ENCODE peak calls at places on chromosomes 3 and 15, in nine cellular contexts. Y is stimulated activated CD4-positive, alpha-beta T cell treated with anti-CD3 and anti-CD28 coated beads, TNF-alpha, amount 100 ng/mL, for 24 hours; S is activated CD4-positive, alpha-beta T cell treated with anti-CD3 and anti-CD28 coated beads, Interleukin-2, amount 50 U/mL, for 24 hours; A is pancreas; R is cardiac fibroblast; U is HEK293T; I is HS-27A; J is GM12864; W is T-helper 1 cell. V is an unnamed sample.

GRCh38 chr3:181709537-181710279 is 2.0 kb upstream of the SOX2 start:
- DNase-seq in J (peak), R (peak), W (peak), A (peak), I (no peak), U (no peak), S (peak), Y (peak), V (no peak)

GRCh38 chr3:180680097-180680430 is 775 bp upstream of the CCDC39 start:
- DNase-seq in U (no peak), Y (no peak), J (no peak), W (peak), I (no peak), S (no peak), A (peak), R (peak), V (no peak)

GRCh38 chr3:98172621-98173020 is 6.1 kb downstream of the OR5H15 start:
- DNase-seq in Y (no peak), S (no peak), J (no peak), R (no peak), A (no peak), U (no peak), I (no peak), W (no peak), V (no peak)

GRCh38 chr15:79644091-79644490 is 212.0 kb downstream of the MINAR1 start:
- DNase-seq in W (peak), I (peak), J (no peak), A (no peak), R (peak), S (no peak), U (no peak), Y (no peak), V (no peak)

GRCh38 chr3:4719011-4719649 is 226.0 kb downstream of the ITPR1 start:
- DNase-seq in U (no peak), I (no peak), J (no peak), S (no peak), W (no peak), R (no peak), A (no peak), Y (no peak), V (no peak)

GRCh38 chr15:62932436-62932835 is 110.1 kb upstream of the TPM1 start:
- DNase-seq in I (no peak), R (peak), W (no peak), Y (no peak), S (no peak), J (no peak), U (no peak), A (no peak), V (no peak)

GRCh38 chr3:133753779-133754164 is 7.6 kb downstream of the TF start:
- DNase-seq in R (no peak), S (no peak), Y (no peak), A (no peak), J (no peak), W (no peak), U (no peak), I (no peak), V (no peak)

GRCh38 chr15:60507596-60508424 is 28.9 kb upstream of the ICE2 start:
- DNase-seq in A (peak), Y (peak), S (peak), R (peak), U (peak), J (peak), I (peak), W (peak), V (peak)

GRCh38 chr15:76843269-76843668 is 61.9 kb downstream of the SCAPER start:
- DNase-seq in I (no peak), R (no peak), U (no peak), Y (no peak), A (no peak), S (no peak), J (no peak), W (no peak), V (no peak)

V was measured in GM12878.